ENCODE peak calls at places on chromosome 17, in five cellular contexts. X, L, C, T and M are unnamed samples.

GRCh38 chr17:67950945-67951344 is 45.3 kb downstream of the C17orf58 start:
- DNase-seq in X (no peak), L (no peak), C (no peak), T (no peak), M (no peak)

GRCh38 chr17:61463068-61463980 is 11.1 kb downstream of the TBX4 start:
- DNase-seq in X (no peak), L (no peak), C (no peak), T (no peak), M (no peak)

GRCh38 chr17:9259419-9259818 is 238.1 kb downstream of the NTN1 start:
- DNase-seq in X (no peak), L (no peak), C (no peak), T (no peak), M (no peak)

GRCh38 chr17:61689610-61690180 is 98.7 kb upstream of the NACA2 start:
- DNase-seq in X (no peak), L (no peak), C (no peak), T (no peak), M (no peak)

GRCh38 chr17:49409066-49409465 is 5.6 kb downstream of the PHB1 start:
- DNase-seq in X (no peak), L (no peak), C (no peak), T (no peak), M (no peak)

GRCh38 chr17:61467416-61468262 is 15.4 kb downstream of the TBX4 start:
- DNase-seq in X (no peak), L (no peak), C (no peak), T (no peak), M (peak; percentile 78)

GRCh38 chr17:38869647-38870258 is at the start of gene LASP1:
- DNase-seq in X (peak; percentile 81), L (peak; percentile 83), C (no peak), T (peak; percentile 82), M (peak; percentile 87)

GRCh38 chr17:81120149-81120484 is 45.2 kb upstream of the PVALEF start:
- DNase-seq in X (no peak), L (no peak), C (no peak), T (no peak), M (no peak)

GRCh38 chr17:14882131-14882530 is 383.0 kb downstream of the PMP22 start:
- DNase-seq in X (no peak), L (no peak), C (no peak), T (no peak), M (no peak)

GRCh38 chr17:44220211-44221071 is 966 bp upstream of the UBTF start:
- DNase-seq in X (peak; percentile 45), L (peak; percentile 43), C (no peak), T (peak; percentile 45), M (peak; percentile 51)

GRCh38 chr17:57164814-57165213 is 79.8 kb downstream of the AKAP1 start:
- DNase-seq in X (no peak), L (no peak), C (no peak), T (no peak), M (no peak)

GRCh38 chr17:82461827-82462524 is 3.4 kb downstream of the NARF start:
- DNase-seq in X (no peak), L (no peak), C (no peak), T (no peak), M (no peak)

GRCh38 chr17:81537343-81537855 is 9.2 kb downstream of the FSCN2 start:
- DNase-seq in X (peak; percentile 30), L (no peak), C (no peak), T (no peak), M (peak; percentile 67)

GRCh38 chr17:19539040-19539399 is 5.4 kb downstream of the SLC47A1 start:
- DNase-seq in X (no peak), L (no peak), C (no peak), T (no peak), M (no peak)

GRCh38 chr17:7897090-7897489 is 8.5 kb downstream of the CHD3 start:
- DNase-seq in X (no peak), L (no peak), C (no peak), T (no peak), M (no peak)

GRCh38 chr17:8012996-8013640 is 10.7 kb downstream of the GUCY2D start:
- DNase-seq in X (no peak), L (no peak), C (no peak), T (no peak), M (no peak)

GRCh38 chr17:22469941-22470340 is 777.6 kb downstream of the KCNJ18 start:
- DNase-seq in X (no peak), L (no peak), C (no peak), T (no peak), M (no peak)

GRCh38 chr17:6100891-6101290 is 30.7 kb downstream of the WSCD1 start:
- DNase-seq in X (no peak), L (no peak), C (no peak), T (no peak), M (no peak)

GRCh38 chr17:78343099-78343432 is 16.8 kb downstream of the SOCS3 start:
- DNase-seq in X (no peak), L (no peak), C (no peak), T (no peak), M (no peak)

GRCh38 chr17:36880506-36880905 is 56.8 kb upstream of the LHX1 start:
- DNase-seq in X (no peak), L (no peak), C (no peak), T (no peak), M (no peak)

GRCh38 chr17:78304549-78305037 is 55.3 kb downstream of the SOCS3 start:
- DNase-seq in X (no peak), L (no peak), C (no peak), T (no peak), M (no peak)

GRCh38 chr17:72176902-72177660 is 56.3 kb downstream of the SOX9 start:
- DNase-seq in X (no peak), L (no peak), C (no peak), T (no peak), M (no peak)

GRCh38 chr17:50201226-50201854 is at the start of gene COL1A1:
- DNase-seq in X (no peak), L (no peak), C (no peak), T (no peak), M (peak; percentile 45)

GRCh38 chr17:15398736-15399331 is 57.4 kb upstream of the TEKT3 start:
- DNase-seq in X (no peak), L (no peak), C (no peak), T (no peak), M (no peak)

GRCh38 chr17:78995022-78995760 is 14.4 kb downstream of the CANT1 start:
- DNase-seq in X (no peak), L (no peak), C (no peak), T (no peak), M (no peak)

GRCh38 chr17:50768348-50768761 is 1.0 kb upstream of the ANKRD40CL start:
- DNase-seq in X (no peak), L (no peak), C (no peak), T (no peak), M (no peak)

GRCh38 chr17:77457572-77458201 is 316.9 kb downstream of the SEC14L1 start:
- DNase-seq in X (no peak), L (no peak), C (no peak), T (no peak), M (no peak)

GRCh38 chr17:9473716-9474115 is 101.9 kb downstream of the STX8 start:
- DNase-seq in X (no peak), L (no peak), C (no peak), T (no peak), M (no peak)

GRCh38 chr17:32279933-32280716 is 14.5 kb downstream of the RHBDL3 start:
- DNase-seq in X (no peak), L (no peak), C (no peak), T (no peak), M (peak; percentile 49)

GRCh38 chr17:76370261-76370993 is 14.0 kb upstream of the SPHK1 start:
- DNase-seq in X (no peak), L (no peak), C (no peak), T (no peak), M (no peak)

GRCh38 chr17:45382226-45382625 is 50.4 kb downstream of the ARHGAP27 start:
- DNase-seq in X (no peak), L (no peak), C (no peak), T (no peak), M (no peak)

GRCh38 chr17:56581635-56582605 is 11.6 kb upstream of the NOG start:
- DNase-seq in X (no peak), L (no peak), C (no peak), T (no peak), M (no peak)

GRCh38 chr17:64092952-64093451 is 36.9 kb downstream of the ERN1 start:
- DNase-seq in X (no peak), L (no peak), C (no peak), T (no peak), M (no peak)

GRCh38 chr17:37607637-37608368 is 1.4 kb downstream of the SYNRG start:
- DNase-seq in X (peak; percentile 8), L (no peak), C (no peak), T (peak; percentile 5), M (no peak)

GRCh38 chr17:55116440-55116914 is 147.9 kb downstream of the STXBP4 start:
- DNase-seq in X (no peak), L (no peak), C (no peak), T (no peak), M (no peak)

GRCh38 chr17:58242171-58242784 is 3.9 kb downstream of the LPO start:
- DNase-seq in X (no peak), L (no peak), C (no peak), T (no peak), M (no peak)

GRCh38 chr17:67379251-67379630 is 2.2 kb downstream of the PITPNC1 start:
- DNase-seq in X (no peak), L (no peak), C (no peak), T (no peak), M (no peak)